ENCODE peak calls at places on chromosomes 5 and 9, in four cellular contexts. O is NCI-H226; E is stimulated activated CD8-positive, alpha-beta memory T cell treated with anti-CD3 and anti-CD28 coated beads, Interleukin-12 subunit alpha, Interleukin-12 subunit beta, amount 100 ng/mL, for 1 hour; D is HT-29. P is an unnamed sample.

GRCh38 chr9:127308559-127309429 is 44.2 kb downstream of the GARNL3 start:
- DNase-seq in D (no peak), O (peak), E (no peak), P (no peak)

GRCh38 chr9:110252509-110253139 is 3.7 kb downstream of the TXN start:
- DNase-seq in O (no peak), E (no peak), D (no peak), P (no peak)

GRCh38 chr5:20538341-20538740 is 550.3 kb upstream of the CDH18 start:
- DNase-seq in E (no peak), D (no peak), O (no peak), P (no peak)

GRCh38 chr9:96241391-96241809 is 60.6 kb downstream of the HSD17B3 start:
- DNase-seq in O (no peak), E (no peak), D (peak), P (peak)

GRCh38 chr9:121743441-121744001 is 92.1 kb downstream of the DAB2IP start:
- DNase-seq in D (peak), E (no peak), O (peak), P (peak)

GRCh38 chr5:16891043-16891442 is 45.0 kb downstream of the MYO10 start:
- DNase-seq in E (no peak), O (no peak), D (no peak), P (no peak)

GRCh38 chr9:136057236-136058151 is 37.6 kb downstream of the NACC2 start:
- DNase-seq in E (no peak), D (no peak), O (no peak), P (no peak)

GRCh38 chr5:172370648-172371248 is 83.6 kb downstream of the SH3PXD2B start:
- DNase-seq in E (no peak), D (peak), O (peak), P (peak)

GRCh38 chr5:42951169-42951846 is 88.8 kb downstream of the ANXA2R start:
- DNase-seq in O (no peak), E (peak), D (no peak), P (no peak)

GRCh38 chr9:111362526-111362925 is 32.5 kb upstream of the OR2K2 start:
- DNase-seq in D (no peak), E (no peak), O (no peak), P (no peak)

GRCh38 chr5:99034336-99034735 is 105.5 kb upstream of the CHD1 start:
- DNase-seq in D (peak), O (peak), E (no peak), P (no peak)

GRCh38 chr9:123640792-123641222 is 284.8 kb downstream of the CRB2 start:
- DNase-seq in O (no peak), D (no peak), E (no peak), P (no peak)

GRCh38 chr5:143878430-143878829 is 66.5 kb downstream of the HMHB1 start:
- DNase-seq in O (no peak), E (no peak), D (no peak), P (no peak)

GRCh38 chr9:130779153-130779855 is 55.8 kb upstream of the ABL1 start:
- DNase-seq in D (no peak), E (no peak), O (no peak), P (no peak)

GRCh38 chr9:125521462-125522327 is 185.3 kb downstream of the MAPKAP1 start:
- DNase-seq in E (no peak), O (peak), D (no peak), P (peak)

P was measured in kidney glomerular epithelial cell.